ENCODE peak calls at places on chromosomes 4 and X, in eight cellular contexts. C, Y, Z, X, N, R, S and H are unnamed samples.

GRCh38 chrX:84339507-84340364 is 151.7 kb upstream of the RPS6KA6 start:
- DNase-seq in C (no peak), Y (no peak), Z (no peak), X (no peak), N (no peak), R (no peak), S (no peak), H (no peak)

GRCh38 chr4:151021637-151022334 is 6.7 kb upstream of the LRBA start:
- DNase-seq in C (no peak), Y (no peak), Z (no peak), X (no peak), N (no peak), R (no peak), S (no peak), H (no peak)

GRCh38 chrX:13087322-13088154 is 43.1 kb upstream of the FAM9C start:
- DNase-seq in C (peak; percentile 86), Y (no peak), Z (no peak), X (no peak), N (no peak), R (no peak), S (no peak), H (no peak)

GRCh38 chr4:7044415-7044930 is 1.3 kb downstream of the TADA2B start:
- DNase-seq in C (no peak), Y (no peak), Z (peak; percentile 46), X (no peak), N (no peak), R (no peak), S (no peak), H (no peak)

GRCh38 chr4:76003015-76003414 is 4.3 kb downstream of the CXCL9 start:
- DNase-seq in C (no peak), Y (no peak), Z (no peak), X (no peak), N (no peak), R (no peak), S (no peak), H (peak; percentile 36)

GRCh38 chr4:175290401-175290800 is 372.2 kb downstream of the ADAM29 start:
- DNase-seq in C (no peak), Y (no peak), Z (no peak), X (no peak), N (no peak), R (no peak), S (no peak), H (no peak)

GRCh38 chr4:683982-684571 is 4.9 kb downstream of the SLC49A3 start:
- DNase-seq in C (no peak), Y (peak; percentile 79), Z (peak; percentile 93), X (peak; percentile 88), N (peak; percentile 72), R (no peak), S (peak; percentile 78), H (peak; percentile 74)

GRCh38 chrX:69361286-69361926 is 142.7 kb upstream of the NALF2 start:
- DNase-seq in C (no peak), Y (no peak), Z (no peak), X (peak; percentile 80), N (peak; percentile 20), R (no peak), S (no peak), H (no peak)

GRCh38 chr4:45294464-45294863 is 568.1 kb upstream of the GNPDA2 start:
- DNase-seq in C (no peak), Y (no peak), Z (no peak), X (no peak), N (no peak), R (no peak), S (no peak), H (no peak)

GRCh38 chrX:66200855-66201795 is 37.1 kb downstream of the HEPH start:
- DNase-seq in C (no peak), Y (no peak), Z (no peak), X (no peak), N (no peak), R (no peak), S (peak; percentile 41), H (no peak)

GRCh38 chr4:12409507-12410190 is 981.0 kb upstream of the HS3ST1 start:
- DNase-seq in C (no peak), Y (no peak), Z (no peak), X (no peak), N (no peak), R (no peak), S (no peak), H (no peak)

GRCh38 chrX:113977887-113978286 is 606.0 kb upstream of the HTR2C start:
- DNase-seq in C (no peak), Y (no peak), Z (no peak), X (no peak), N (no peak), R (no peak), S (no peak), H (no peak)

GRCh38 chr4:60216752-60217151 is 983.4 kb upstream of the ADGRL3 start:
- DNase-seq in C (no peak), Y (no peak), Z (no peak), X (no peak), N (no peak), R (no peak), S (no peak), H (no peak)

DNA sequence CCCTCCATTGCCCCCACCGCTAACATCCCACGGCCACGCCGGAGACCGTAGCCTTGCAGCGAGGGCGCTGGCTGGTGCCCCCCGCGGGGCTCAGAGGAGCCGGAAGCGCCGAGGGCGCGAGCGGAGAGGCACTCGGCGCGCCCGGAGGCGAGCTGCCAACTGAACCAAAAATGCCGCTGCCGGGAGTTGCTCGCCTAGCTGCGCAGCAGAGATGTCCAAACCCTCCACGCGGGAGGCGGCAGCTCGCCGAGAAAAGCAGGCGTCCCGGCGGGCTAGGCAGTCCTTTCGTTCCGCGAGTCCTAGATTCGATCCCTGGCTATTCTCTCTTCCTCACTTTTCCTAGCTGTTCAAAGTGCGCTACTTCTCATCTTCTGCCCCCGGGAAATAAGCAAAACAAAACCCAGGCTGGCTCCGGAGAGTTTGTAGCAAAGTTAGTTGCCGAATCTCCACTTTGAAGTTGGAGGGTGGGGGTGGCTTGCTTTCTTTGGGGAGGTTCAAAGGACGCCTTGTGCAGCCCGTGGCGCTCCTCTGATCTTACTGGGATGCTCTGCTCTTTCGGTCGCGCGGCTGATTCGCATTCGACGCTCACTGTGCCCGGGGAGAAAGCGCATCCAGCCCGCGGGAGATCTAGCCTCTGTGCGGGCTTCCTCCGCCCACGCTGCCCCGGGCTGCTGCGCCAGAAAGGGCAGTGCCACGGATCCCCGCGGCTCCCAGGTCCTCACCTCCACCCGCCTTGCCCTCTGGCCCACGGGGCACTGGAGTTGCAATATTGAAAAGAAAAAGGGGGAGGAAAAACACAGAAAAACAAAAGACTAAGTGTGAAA is 677 bp downstream of the NKX6-1 start:
- DNase-seq in C (no peak), Y (peak; percentile 70), Z (peak; percentile 78), X (peak; percentile 56), N (no peak), R (no peak), S (no peak), H (no peak)
- H3K4me3 ChIP-seq in C (peak overlapping the region; percentile 48), Y (peak overlapping the region; percentile 39), Z (peak overlapping the region; percentile 82), X (peak overlapping the region; percentile 36), N (peak overlapping the region; percentile 62), R (peak overlapping the region; percentile 71), S (peak overlapping the region; percentile 27), H (peak overlapping the region; percentile 11)

GRCh38 chrX:132369650-132370049 is 119.2 kb downstream of the MBNL3 start:
- DNase-seq in C (no peak), Y (no peak), Z (no peak), X (no peak), N (no peak), R (no peak), S (peak; percentile 19), H (no peak)

GRCh38 chrX:132365490-132365889 is 123.3 kb downstream of the MBNL3 start:
- DNase-seq in C (no peak), Y (no peak), Z (no peak), X (no peak), N (no peak), R (no peak), S (no peak), H (no peak)

GRCh38 chrX:132367314-132367713 is 121.5 kb downstream of the MBNL3 start:
- DNase-seq in C (no peak), Y (no peak), Z (no peak), X (no peak), N (no peak), R (no peak), S (no peak), H (no peak)

GRCh38 chrX:132367984-132368383 is 120.9 kb downstream of the MBNL3 start:
- DNase-seq in C (no peak), Y (no peak), Z (no peak), X (no peak), N (no peak), R (no peak), S (no peak), H (no peak)

DNA sequence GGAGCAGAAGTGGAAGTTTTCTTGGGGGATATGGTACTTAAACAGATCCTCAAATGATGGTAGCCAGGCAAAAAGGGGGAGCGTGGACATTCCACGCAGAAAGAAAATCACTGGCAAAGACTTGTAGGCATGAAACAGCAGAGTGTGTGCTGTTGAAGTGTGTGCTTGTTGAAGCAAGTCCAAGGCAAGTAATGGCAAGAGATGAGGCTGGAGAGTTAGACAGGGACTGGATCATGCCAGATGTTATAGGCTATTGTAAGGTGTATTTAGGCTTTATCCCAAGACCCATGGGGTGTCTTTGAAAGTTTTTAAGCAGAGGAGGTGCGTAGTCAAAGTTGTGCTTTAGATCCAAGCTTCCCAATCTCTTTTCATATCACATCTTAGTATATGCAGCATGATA is 124.5 kb downstream of the MBNL3 start:
- DNase-seq in C (no peak), Y (no peak), Z (no peak), X (no peak), N (no peak), R (no peak), S (no peak), H (no peak)
- H3K27me3 ChIP-seq in C (no peaks in the 10 kb centered on the region), Y (no peaks in the 10 kb centered on the region), Z (no peaks in the 10 kb centered on the region), X (no peaks in the 10 kb centered on the region), N (no peaks in the 10 kb centered on the region), R (peaks cover 19% of the 10 kb centered on the region), S (no peaks in the 10 kb centered on the region), H (no peaks in the 10 kb centered on the region)

DNA sequence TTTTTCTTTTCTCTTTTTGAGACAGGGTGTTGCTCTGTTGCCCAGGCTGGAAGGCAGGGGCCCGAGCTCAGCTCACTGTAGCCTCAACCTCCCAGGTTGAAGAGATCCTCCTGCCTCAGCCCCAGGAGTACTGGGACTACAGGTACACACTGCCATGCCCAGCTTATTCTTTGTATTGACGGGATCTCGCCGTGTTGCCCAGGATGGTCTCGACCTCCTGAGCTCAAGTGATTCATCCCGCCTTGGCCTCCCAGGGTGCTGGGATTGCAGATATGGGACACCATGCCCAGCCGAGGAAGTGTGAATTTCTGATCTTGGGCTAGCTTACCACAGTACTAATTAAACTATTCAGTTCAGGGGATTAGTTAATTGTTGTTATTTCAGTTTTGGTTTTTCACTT is 28.6 kb upstream of the FAM193A start:
- DNase-seq in C (no peak), Y (no peak), Z (no peak), X (no peak), N (no peak), R (no peak), S (no peak), H (no peak)
- H3K4me3 ChIP-seq in C (no peak overlapping the region), Y (no peak overlapping the region), Z (no peak overlapping the region), X (no peak overlapping the region), N (no peak overlapping the region), R (no peak overlapping the region), S (no peak overlapping the region), H (no peak overlapping the region)

GRCh38 chrX:49712577-49712976 is 16.8 kb upstream of the PAGE1 start:
- DNase-seq in C (no peak), Y (no peak), Z (no peak), X (no peak), N (no peak), R (no peak), S (no peak), H (no peak)

GRCh38 chrX:49704692-49705404 is 9.1 kb upstream of the PAGE1 start:
- DNase-seq in C (no peak), Y (no peak), Z (no peak), X (no peak), N (no peak), R (no peak), S (no peak), H (no peak)

GRCh38 chrX:49710744-49711319 is 15.0 kb upstream of the PAGE1 start:
- DNase-seq in C (no peak), Y (no peak), Z (no peak), X (no peak), N (no peak), R (no peak), S (no peak), H (no peak)
- H3K27me3 ChIP-seq in C (no peaks in the 10 kb centered on the region), Y (no peaks in the 10 kb centered on the region), Z (no peaks in the 10 kb centered on the region), X (no peaks in the 10 kb centered on the region), N (no peaks in the 10 kb centered on the region), R (peaks cover 53% of the 10 kb centered on the region), S (peaks cover under 1% of the 10 kb centered on the region), H (no peaks in the 10 kb centered on the region)